ENCODE peak calls at places on chromosomes 13 and 19, in seven cellular contexts. One of them, this sample, is unnamed.

GRCh38 chr19:2150794-2151338 is 500 bp downstream of the AP3D1 start:
- DNase-seq in stimulated activated CD4-positive, alpha-beta T cell treated with anti-CD3 and anti-CD28 coated beads, Interleukin-2, amount 100 ng/mL, for 48 hours: no peak
- DNase-seq in HS-5: no peak
- DNase-seq in CD4-positive, alpha-beta T cell: no peak
- DNase-seq in fibroblast of lung: no peak
- DNase-seq in HepG2: no peak
- DNase-seq in stimulated activated CD8-positive, alpha-beta memory T cell treated with anti-CD3 and anti-CD28 coated beads, Interleukin-15, amount 100 ng/mL, for 4 hours: peak
- DNase-seq in this sample: no peak

GRCh38 chr19:4911314-4911713 is 2.0 kb downstream of the UHRF1 start:
- DNase-seq in stimulated activated CD4-positive, alpha-beta T cell treated with anti-CD3 and anti-CD28 coated beads, Interleukin-2, amount 100 ng/mL, for 48 hours: no peak
- DNase-seq in HS-5: peak
- DNase-seq in CD4-positive, alpha-beta T cell: no peak
- DNase-seq in fibroblast of lung: peak
- DNase-seq in HepG2: no peak
- DNase-seq in stimulated activated CD8-positive, alpha-beta memory T cell treated with anti-CD3 and anti-CD28 coated beads, Interleukin-15, amount 100 ng/mL, for 4 hours: no peak
- DNase-seq in this sample: peak

GRCh38 chr19:20423381-20424207 is 142.0 kb downstream of the ZNF737 start:
- DNase-seq in stimulated activated CD4-positive, alpha-beta T cell treated with anti-CD3 and anti-CD28 coated beads, Interleukin-2, amount 100 ng/mL, for 48 hours: peak
- DNase-seq in HS-5: peak
- DNase-seq in CD4-positive, alpha-beta T cell: no peak
- DNase-seq in fibroblast of lung: peak
- DNase-seq in HepG2: no peak
- DNase-seq in stimulated activated CD8-positive, alpha-beta memory T cell treated with anti-CD3 and anti-CD28 coated beads, Interleukin-15, amount 100 ng/mL, for 4 hours: no peak
- DNase-seq in this sample: peak

GRCh38 chr19:38025908-38026307 is 118.9 kb downstream of the SIPA1L3 start:
- DNase-seq in stimulated activated CD4-positive, alpha-beta T cell treated with anti-CD3 and anti-CD28 coated beads, Interleukin-2, amount 100 ng/mL, for 48 hours: no peak
- DNase-seq in HS-5: no peak
- DNase-seq in CD4-positive, alpha-beta T cell: no peak
- DNase-seq in fibroblast of lung: no peak
- DNase-seq in HepG2: no peak
- DNase-seq in stimulated activated CD8-positive, alpha-beta memory T cell treated with anti-CD3 and anti-CD28 coated beads, Interleukin-15, amount 100 ng/mL, for 4 hours: no peak
- DNase-seq in this sample: no peak

GRCh38 chr19:16180611-16181010 is 4.6 kb upstream of the FAM32A start:
- DNase-seq in stimulated activated CD4-positive, alpha-beta T cell treated with anti-CD3 and anti-CD28 coated beads, Interleukin-2, amount 100 ng/mL, for 48 hours: no peak
- DNase-seq in HS-5: peak
- DNase-seq in CD4-positive, alpha-beta T cell: no peak
- DNase-seq in fibroblast of lung: peak
- DNase-seq in HepG2: no peak
- DNase-seq in stimulated activated CD8-positive, alpha-beta memory T cell treated with anti-CD3 and anti-CD28 coated beads, Interleukin-15, amount 100 ng/mL, for 4 hours: no peak
- DNase-seq in this sample: peak

GRCh38 chr19:29927944-29928669 is 13.9 kb upstream of the URI1 start:
- DNase-seq in stimulated activated CD4-positive, alpha-beta T cell treated with anti-CD3 and anti-CD28 coated beads, Interleukin-2, amount 100 ng/mL, for 48 hours: no peak
- DNase-seq in HS-5: no peak
- DNase-seq in CD4-positive, alpha-beta T cell: no peak
- DNase-seq in fibroblast of lung: no peak
- DNase-seq in HepG2: peak
- DNase-seq in stimulated activated CD8-positive, alpha-beta memory T cell treated with anti-CD3 and anti-CD28 coated beads, Interleukin-15, amount 100 ng/mL, for 4 hours: no peak
- DNase-seq in this sample: no peak

GRCh38 chr13:43934273-43934672 is 54.6 kb downstream of the LACC1 start:
- DNase-seq in stimulated activated CD4-positive, alpha-beta T cell treated with anti-CD3 and anti-CD28 coated beads, Interleukin-2, amount 100 ng/mL, for 48 hours: no peak
- DNase-seq in HS-5: no peak
- DNase-seq in CD4-positive, alpha-beta T cell: no peak
- DNase-seq in fibroblast of lung: no peak
- DNase-seq in HepG2: no peak
- DNase-seq in stimulated activated CD8-positive, alpha-beta memory T cell treated with anti-CD3 and anti-CD28 coated beads, Interleukin-15, amount 100 ng/mL, for 4 hours: no peak
- DNase-seq in this sample: no peak

GRCh38 chr19:47726467-47726866 is 13.2 kb downstream of the EHD2 start:
- DNase-seq in stimulated activated CD4-positive, alpha-beta T cell treated with anti-CD3 and anti-CD28 coated beads, Interleukin-2, amount 100 ng/mL, for 48 hours: no peak
- DNase-seq in HS-5: no peak
- DNase-seq in CD4-positive, alpha-beta T cell: no peak
- DNase-seq in fibroblast of lung: peak
- DNase-seq in HepG2: no peak
- DNase-seq in stimulated activated CD8-positive, alpha-beta memory T cell treated with anti-CD3 and anti-CD28 coated beads, Interleukin-15, amount 100 ng/mL, for 4 hours: no peak
- DNase-seq in this sample: peak

GRCh38 chr19:38850976-38851621 is 1.3 kb upstream of the HNRNPL start:
- DNase-seq in stimulated activated CD4-positive, alpha-beta T cell treated with anti-CD3 and anti-CD28 coated beads, Interleukin-2, amount 100 ng/mL, for 48 hours: no peak
- DNase-seq in HS-5: no peak
- DNase-seq in CD4-positive, alpha-beta T cell: no peak
- DNase-seq in fibroblast of lung: no peak
- DNase-seq in HepG2: no peak
- DNase-seq in stimulated activated CD8-positive, alpha-beta memory T cell treated with anti-CD3 and anti-CD28 coated beads, Interleukin-15, amount 100 ng/mL, for 4 hours: no peak
- DNase-seq in this sample: peak

This sample was measured in fibroblast of villous mesenchyme.